ENCODE peak calls at places on chromosomes 2 and 18, in six cellular contexts. J, W, O, L, G and A are unnamed samples.

GRCh38 chr2:221501210-221501882 is 70.8 kb downstream of the EPHA4 start:
- DNase-seq in G (no peak), L (no peak), J (peak), O (no peak), W (peak), A (no peak)

GRCh38 chr2:164803772-164804466 is 37.7 kb downstream of the COBLL1 start:
- DNase-seq in L (no peak), W (no peak), O (no peak), G (no peak), J (peak), A (no peak)

GRCh38 chr2:201182650-201183372 is at the start of gene CASP10:
- DNase-seq in J (peak), G (peak), L (no peak), W (peak), O (peak), A (peak)

GRCh38 chr2:46098606-46099005 is 198.6 kb upstream of the EPAS1 start:
- DNase-seq in L (no peak), W (peak), O (no peak), G (no peak), J (peak), A (no peak)

GRCh38 chr2:223735659-223736244 is 101.6 kb downstream of the AP1S3 start:
- DNase-seq in G (no peak), J (peak), W (no peak), O (no peak), L (no peak), A (no peak)

GRCh38 chr2:48912110-48912509 is 156.6 kb upstream of the LHCGR start:
- DNase-seq in O (peak), J (no peak), W (no peak), L (no peak), G (no peak), A (no peak)

GRCh38 chr2:33334083-33334482 is 142.4 kb upstream of the RASGRP3 start:
- DNase-seq in L (no peak), J (no peak), W (no peak), O (no peak), G (no peak), A (no peak)

GRCh38 chr2:230798769-230799399 is 65.9 kb upstream of the ITM2C start:
- DNase-seq in O (peak), G (no peak), L (no peak), J (peak), W (peak), A (peak)

GRCh38 chr2:172232638-172233253 is 130.0 kb upstream of the DLX2 start:
- DNase-seq in O (no peak), L (no peak), W (no peak), G (no peak), J (no peak), A (no peak)

GRCh38 chr18:26356045-26356785 is 130.0 kb downstream of the TAF4B start:
- DNase-seq in L (no peak), G (no peak), O (no peak), J (no peak), W (no peak), A (no peak)

GRCh38 chr2:65056215-65056989 is at the start of gene CEP68:
- DNase-seq in W (peak), G (peak), L (peak), J (peak), O (peak), A (peak)

GRCh38 chr2:60365556-60365955 is 187.9 kb downstream of the BCL11A start:
- DNase-seq in G (no peak), W (peak), J (peak), L (no peak), O (no peak), A (no peak)

GRCh38 chr18:58674863-58675472 is 3.7 kb downstream of the MALT1 start:
- DNase-seq in W (peak), O (no peak), J (no peak), G (no peak), L (no peak), A (no peak)

GRCh38 chr2:217797661-217798069 is 205.1 kb downstream of the TNS1 start:
- DNase-seq in G (no peak), L (peak), O (no peak), J (no peak), W (peak), A (no peak)

GRCh38 chr2:141015339-141016047 is 1115.3 kb downstream of the LRP1B start:
- DNase-seq in O (no peak), L (no peak), W (no peak), G (no peak), J (peak), A (no peak)

GRCh38 chr18:46199515-46200147 is 95.4 kb downstream of the HAUS1 start:
- DNase-seq in L (no peak), W (peak), G (no peak), J (peak), O (no peak), A (no peak)

GRCh38 chr2:145036421-145036901 is 516.5 kb upstream of the ZEB2 start:
- DNase-seq in L (no peak), O (no peak), J (peak), W (no peak), G (no peak), A (no peak)

GRCh38 chr2:24821433-24821891 is 28.2 kb downstream of the CENPO start:
- DNase-seq in W (no peak), J (no peak), O (no peak), L (no peak), G (no peak), A (no peak)

GRCh38 chr2:54469484-54470053 is 13.4 kb downstream of the SPTBN1 start:
- DNase-seq in O (no peak), J (no peak), W (no peak), G (no peak), L (no peak), A (no peak)